ENCODE peak calls at places on chromosomes 11 and 22, in four cellular contexts. R, U, H and O are unnamed samples.

GRCh38 chr11:43508511-43508918 is 149.8 kb downstream of the TTC17 start:
- DNase-seq in H (no peak), R (no peak), U (peak), O (no peak)

GRCh38 chr11:71311176-71311925 is 59.0 kb upstream of the SHANK2 start:
- DNase-seq in H (no peak), R (no peak), U (no peak), O (no peak)

GRCh38 chr11:116145187-116145865 is 627.5 kb downstream of the BUD13 start:
- DNase-seq in H (no peak), U (no peak), R (no peak), O (no peak)

GRCh38 chr11:47163198-47163597 is 13.5 kb downstream of the ARFGAP2 start:
- DNase-seq in U (no peak), H (no peak), R (no peak), O (no peak)

GRCh38 chr11:60305906-60306619 is 21.0 kb upstream of the MS4A6E start:
- DNase-seq in H (no peak), R (no peak), U (no peak), O (no peak)

GRCh38 chr11:30342736-30343166 is 19.8 kb downstream of the ARL14EP start:
- DNase-seq in H (no peak), R (no peak), U (no peak), O (no peak)

GRCh38 chr11:95245038-95245437 is 14.0 kb upstream of the SESN3 start:
- DNase-seq in H (no peak), U (peak), R (no peak), O (no peak)

GRCh38 chr11:4038973-4039372 is 55.6 kb upstream of the RRM1 start:
- DNase-seq in H (no peak), R (no peak), U (no peak), O (no peak)

GRCh38 chr11:130816941-130817607 is 99.2 kb downstream of the SNX19 start:
- DNase-seq in R (no peak), U (no peak), H (no peak), O (no peak)

GRCh38 chr22:49007013-49007653 is 820.5 kb downstream of the BRD1 start:
- DNase-seq in R (no peak), U (no peak), H (no peak), O (no peak)

GRCh38 chr22:35835998-35836691 is 118.5 kb downstream of the APOL5 start:
- DNase-seq in R (no peak), H (peak), U (peak), O (no peak)

GRCh38 chr11:72239296-72239848 is 4.6 kb downstream of the PHOX2A start:
- DNase-seq in U (no peak), H (peak), R (no peak), O (no peak)

GRCh38 chr11:6414874-6415328 is 4.0 kb downstream of the APBB1 start:
- DNase-seq in R (no peak), U (no peak), H (no peak), O (no peak)

GRCh38 chr22:37105990-37106389 is 3.5 kb downstream of the TMPRSS6 start:
- DNase-seq in H (no peak), U (no peak), R (no peak), O (no peak)

GRCh38 chr11:3886985-3887384 is 31.5 kb downstream of the STIM1 start:
- DNase-seq in H (no peak), R (no peak), U (no peak), O (no peak)

GRCh38 chr11:1682225-1682901 is 14.6 kb upstream of the KRTAP5-6 start:
- DNase-seq in R (no peak), U (no peak), H (no peak), O (no peak)

GRCh38 chr11:14969922-14970323 is 2.2 kb downstream of the CALCA start:
- DNase-seq in R (peak), H (peak), U (peak), O (peak)

GRCh38 chr11:134027671-134028070 is 41.2 kb upstream of the JAM3 start:
- DNase-seq in R (no peak), H (no peak), U (no peak), O (peak)

GRCh38 chr11:10329935-10330334 is 25.1 kb downstream of the ADM start:
- DNase-seq in R (no peak), U (peak), H (no peak), O (no peak)

GRCh38 chr22:33529424-33530113 is 390.7 kb downstream of the LARGE1 start:
- DNase-seq in R (no peak), H (no peak), U (no peak), O (no peak)

GRCh38 chr11:2762451-2762850 is 62.7 kb upstream of the KCNQ1OT1 start:
- DNase-seq in H (no peak), R (no peak), U (no peak), O (no peak)

GRCh38 chr11:72411623-72412532 is 22.5 kb downstream of the CLPB start:
- DNase-seq in H (peak), U (no peak), R (no peak), O (no peak)

GRCh38 chr22:25495286-25495685 is 69.2 kb upstream of the GRK3 start:
- DNase-seq in H (no peak), U (no peak), R (no peak), O (no peak)

GRCh38 chr11:87299041-87299481 is 261.3 kb downstream of the TMEM135 start:
- DNase-seq in H (no peak), R (no peak), U (peak), O (no peak)

GRCh38 chr11:45106440-45106839 is 40.0 kb upstream of the PRDM11 start:
- DNase-seq in H (no peak), U (no peak), R (no peak), O (no peak)

GRCh38 chr22:22938672-22939536 is 51.3 kb downstream of the IGLL5 start:
- DNase-seq in U (no peak), H (no peak), R (no peak), O (no peak)

GRCh38 chr22:50686794-50687193 is 14.2 kb downstream of the SHANK3 start:
- DNase-seq in R (no peak), H (peak), U (no peak), O (no peak)

GRCh38 chr11:134471341-134472187 is 59.5 kb upstream of the B3GAT1 start:
- DNase-seq in U (no peak), R (no peak), H (no peak), O (no peak)

GRCh38 chr11:93654266-93654665 is 7.2 kb upstream of the CEP295 start:
- DNase-seq in U (no peak), R (no peak), H (no peak), O (no peak)

GRCh38 chr11:78127408-78127807 is 12.0 kb downstream of the ALG8 start:
- DNase-seq in R (no peak), H (no peak), U (no peak), O (no peak)

GRCh38 chr11:60985991-60986915 is 14.8 kb downstream of the CD6 start:
- DNase-seq in U (peak), H (no peak), R (peak), O (peak)

GRCh38 chr22:49448546-49448945 is 379.1 kb downstream of the BRD1 start:
- DNase-seq in U (no peak), R (no peak), H (no peak), O (no peak)

GRCh38 chr11:130645164-130645859 is 196.9 kb downstream of the ADAMTS15 start:
- DNase-seq in R (no peak), H (no peak), U (no peak), O (no peak)

GRCh38 chr11:79236541-79236971 is 204.3 kb downstream of the TENM4 start:
- DNase-seq in H (no peak), R (no peak), U (no peak), O (no peak)

GRCh38 chr11:68362801-68363379 is 50.5 kb downstream of the LRP5 start:
- DNase-seq in U (no peak), H (no peak), R (no peak), O (no peak)

GRCh38 chr22:25193548-25193947 is 6.1 kb upstream of the CRYBB3 start:
- DNase-seq in U (no peak), H (peak), R (no peak), O (no peak)

GRCh38 chr22:44409211-44409648 is 88.8 kb downstream of the RTL6 start:
- DNase-seq in H (no peak), R (no peak), U (no peak), O (no peak)

GRCh38 chr11:4766420-4767043 is 3.2 kb downstream of the OR51F1 start:
- DNase-seq in H (no peak), U (no peak), R (no peak), O (no peak)

GRCh38 chr22:32803020-32803758 is 1.7 kb downstream of the TIMP3 start:
- DNase-seq in H (no peak), U (no peak), R (no peak), O (no peak)